ENCODE peak calls at places on chromosomes 12 and 14, in seven cellular contexts. X is effector memory CD8-positive, alpha-beta T cell; C is myocyte; Q is left ventricle myocardium inferior; F is stomach; K is nucleus accumbens; W is GM20000. J is an unnamed sample.
A peak's percentile ranks its signal among the peaks of the same experiment; 100 is the strongest.

GRCh38 chr14:81390706-81391105 is 9.4 kb downstream of the STON2 start:
- DNase-seq in F (no peak), X (no peak), K (no peak), W (no peak), C (no peak), Q (no peak), J (no peak)

GRCh38 chr12:8847435-8847834 is 25.0 kb downstream of the A2ML1 start:
- DNase-seq in F (no peak), X (no peak), C (no peak), K (no peak), W (no peak), Q (no peak), J (no peak)

GRCh38 chr12:118958520-118958919 is 22.8 kb upstream of the SRRM4 start:
- DNase-seq in K (no peak), F (no peak), C (no peak), Q (no peak), W (no peak), X (no peak), J (no peak)

GRCh38 chr14:30283822-30284446 is 275.0 kb upstream of the G2E3 start:
- DNase-seq in X (no peak), Q (no peak), F (no peak), W (peak; percentile 18), K (no peak), C (peak; percentile 57), J (no peak)

GRCh38 chr12:76784600-76785051 is 20.7 kb downstream of the ZDHHC17 start:
- DNase-seq in W (no peak), K (no peak), F (no peak), Q (no peak), C (peak; percentile 54), X (no peak), J (no peak)

GRCh38 chr14:103104654-103105511 is 10.4 kb downstream of the EXOC3L4 start:
- DNase-seq in K (no peak), F (peak; percentile 85), X (peak; percentile 64), C (peak; percentile 69), W (peak; percentile 91), Q (peak; percentile 73), J (peak; percentile 84)

GRCh38 chr12:95218852-95219171 is 1.2 kb downstream of the VEZT start:
- DNase-seq in C (peak; percentile 12), Q (no peak), F (no peak), W (peak; percentile 42), K (no peak), X (no peak), J (no peak)

GRCh38 chr12:52127683-52128450 is 48.4 kb downstream of the SMIM41 start:
- DNase-seq in W (peak; percentile 1), Q (peak; percentile 4), F (no peak), C (no peak), K (no peak), X (no peak), J (no peak)

GRCh38 chr14:92960706-92961566 is 38.0 kb downstream of the CHGA start:
- DNase-seq in Q (peak; percentile 14), C (no peak), W (no peak), F (no peak), X (no peak), K (no peak), J (no peak)

GRCh38 chr12:112408621-112409020 is 784 bp downstream of the RPL6 start:
- DNase-seq in C (no peak), K (no peak), W (no peak), F (no peak), Q (no peak), X (no peak), J (no peak)

GRCh38 chr14:77141592-77142288 is at the start of gene ZDHHC22:
- DNase-seq in W (no peak), C (peak; percentile 65), K (no peak), F (no peak), X (no peak), Q (no peak), J (no peak)

GRCh38 chr14:29741909-29742401 is 185.7 kb downstream of the PRKD1 start:
- DNase-seq in F (no peak), Q (no peak), X (no peak), K (no peak), C (peak; percentile 88), W (no peak), J (no peak)

GRCh38 chr12:92339198-92339821 is 193.7 kb upstream of the BTG1 start:
- DNase-seq in Q (no peak), X (no peak), W (no peak), F (no peak), C (no peak), K (no peak), J (no peak)

GRCh38 chr12:31897791-31898503 is 61.3 kb upstream of the RESF1 start:
- DNase-seq in W (no peak), K (no peak), Q (peak; percentile 40), X (peak; percentile 41), C (peak; percentile 48), F (peak; percentile 53), J (no peak)

GRCh38 chr12:3496964-3497363 is 6.0 kb downstream of the PRMT8 start:
- DNase-seq in F (no peak), X (no peak), W (no peak), K (no peak), Q (no peak), C (no peak), J (no peak)

GRCh38 chr12:14840616-14841015 is 2.7 kb downstream of the ART4 start:
- DNase-seq in K (no peak), Q (no peak), F (no peak), W (no peak), X (no peak), C (no peak), J (no peak)

GRCh38 chr12:51371295-51371953 is 19.8 kb downstream of the GALNT6 start:
- DNase-seq in F (peak; percentile 62), Q (peak; percentile 26), C (peak; percentile 95), W (no peak), X (no peak), K (no peak), J (peak; percentile 72)